ENCODE peak calls at places on chromosomes 3 and 15, in eight cellular contexts. A is A549, W is stomach, Z is tibial nerve, K is ovary, E is suprapubic skin, X is transverse colon, F is HepG2. S is an unnamed sample.

GRCh38 chr15:23055316-23055715 is 15.9 kb upstream of the TUBGCP5 start:
- DNase-seq in X (no peak), K (no peak), W (no peak), A (no peak), F (no peak), Z (no peak), E (no peak), S (no peak)

GRCh38 chr15:65408370-65409283 is 14.1 kb downstream of the IGDCC4 start:
- DNase-seq in A (no peak), W (no peak), Z (no peak), E (no peak), X (no peak), F (no peak), K (no peak), S (no peak)

GRCh38 chr3:171302009-171302408 is 158.2 kb downstream of the TNIK start:
- DNase-seq in Z (no peak), E (no peak), W (no peak), X (no peak), F (no peak), A (no peak), K (no peak), S (no peak)

GRCh38 chr3:195187609-195188529 is 83.1 kb downstream of the XXYLT1 start:
- DNase-seq in X (no peak), A (peak), K (no peak), E (no peak), Z (no peak), F (no peak), W (no peak), S (peak)

GRCh38 chr3:11570251-11570650 is 73.5 kb downstream of the VGLL4 start:
- DNase-seq in Z (no peak), F (no peak), A (no peak), E (peak), W (no peak), K (peak), X (no peak), S (no peak)

GRCh38 chr3:40996382-40996781 is 202.9 kb upstream of the CTNNB1 start:
- DNase-seq in E (no peak), F (no peak), Z (no peak), W (no peak), K (no peak), X (no peak), A (no peak), S (no peak)

GRCh38 chr15:98802187-98802586 is 153.8 kb downstream of the IGF1R start:
- DNase-seq in K (no peak), Z (no peak), X (peak), W (no peak), E (no peak), A (no peak), F (no peak), S (no peak)

GRCh38 chr3:13219077-13219901 is 146.1 kb upstream of the IQSEC1 start:
- DNase-seq in X (no peak), Z (no peak), K (no peak), W (no peak), E (no peak), F (no peak), A (no peak), S (no peak)

GRCh38 chr3:61813656-61814055 is 252.3 kb downstream of the PTPRG start:
- DNase-seq in W (no peak), E (no peak), X (no peak), F (no peak), Z (no peak), K (no peak), A (no peak), S (no peak)

GRCh38 chr3:161038725-161039124 is 66.4 kb downstream of the B3GALNT1 start:
- DNase-seq in X (no peak), E (no peak), A (no peak), K (no peak), F (no peak), W (no peak), Z (no peak), S (no peak)

GRCh38 chr3:59660852-59661624 is 611.2 kb upstream of the CFAP20DC start:
- DNase-seq in Z (no peak), E (no peak), X (no peak), K (no peak), W (peak), A (peak), F (no peak), S (no peak)

GRCh38 chr15:74431645-74432044 is 2.1 kb downstream of the SEMA7A start:
- DNase-seq in E (no peak), A (no peak), Z (no peak), F (no peak), W (no peak), K (no peak), X (no peak), S (no peak)

GRCh38 chr3:196611761-196612483 is 27.6 kb upstream of the NRROS start:
- DNase-seq in X (no peak), F (no peak), K (no peak), E (no peak), W (no peak), A (no peak), Z (no peak), S (no peak)

GRCh38 chr3:14631687-14632444 is 19.7 kb upstream of the CCDC174 start:
- DNase-seq in A (no peak), Z (no peak), F (peak), E (no peak), K (no peak), X (no peak), W (no peak), S (no peak)

GRCh38 chr15:81330351-81331085 is 6.6 kb upstream of the STARD5 start:
- DNase-seq in A (no peak), W (no peak), E (no peak), F (no peak), X (no peak), Z (no peak), K (no peak), S (no peak)

GRCh38 chr3:37197810-37198371 is 23.5 kb upstream of the LRRFIP2 start:
- DNase-seq in Z (no peak), X (no peak), W (no peak), K (no peak), A (no peak), F (no peak), E (no peak), S (no peak)

GRCh38 chr3:42674151-42674550 is 11.2 kb upstream of the KLHL40 start:
- DNase-seq in K (no peak), F (no peak), X (no peak), Z (no peak), E (no peak), W (no peak), A (no peak), S (no peak)

GRCh38 chr3:64134882-64135281 is 90.4 kb downstream of the PRICKLE2 start:
- DNase-seq in F (no peak), Z (no peak), W (no peak), A (no peak), E (no peak), K (no peak), X (no peak), S (no peak)

GRCh38 chr15:48785712-48786111 is 25.2 kb downstream of the CEP152 start:
- DNase-seq in X (no peak), A (no peak), F (no peak), K (no peak), E (no peak), W (no peak), Z (no peak), S (no peak)

GRCh38 chr3:118942651-118943050 is 92.0 kb downstream of the IGSF11 start:
- DNase-seq in E (no peak), A (no peak), K (no peak), X (no peak), Z (no peak), F (no peak), W (no peak), S (no peak)
- TF ChIP-seq EP300 in E (no peak), A (no peak), K (no peak), X (no peak), Z (no peak), F (no peak), W (no peak), S (no peak)

DNA sequence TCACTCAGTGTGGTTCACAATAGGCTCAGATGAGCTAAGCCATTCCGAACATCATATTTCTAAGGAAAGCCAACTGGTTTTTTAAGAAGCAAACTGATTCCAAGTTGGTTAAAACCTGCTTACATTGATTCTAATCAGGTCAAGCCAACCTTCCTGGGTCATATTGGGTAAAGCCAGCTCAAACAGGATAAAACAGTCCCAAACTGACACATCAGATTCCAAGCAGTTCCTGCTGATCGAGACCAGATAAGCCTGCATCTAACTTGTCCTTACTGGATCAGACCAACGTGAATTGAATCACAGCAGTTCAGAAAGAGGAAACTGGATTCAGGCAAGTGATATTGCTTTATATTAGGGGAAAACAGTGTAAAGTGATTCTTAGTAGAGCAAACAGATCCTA is 18.6 kb upstream of the THSD4 start:
- DNase-seq in A (no peak), F (no peak), Z (no peak), K (no peak), E (no peak), W (no peak), X (no peak), S (no peak)
- TF ChIP-seq EP300 in A (no peak), F (no peak), Z (no peak), K (no peak), E (no peak), W (no peak), X (no peak), S (no peak)

GRCh38 chr3:134360046-134360445 is 14.2 kb downstream of the AMOTL2 start:
- DNase-seq in A (no peak), Z (no peak), X (no peak), E (peak), F (no peak), W (no peak), K (no peak), S (peak)
- TF ChIP-seq EP300 in A (no peak), Z (no peak), X (no peak), E (no peak), F (no peak), W (no peak), K (no peak), S (no peak)

DNA sequence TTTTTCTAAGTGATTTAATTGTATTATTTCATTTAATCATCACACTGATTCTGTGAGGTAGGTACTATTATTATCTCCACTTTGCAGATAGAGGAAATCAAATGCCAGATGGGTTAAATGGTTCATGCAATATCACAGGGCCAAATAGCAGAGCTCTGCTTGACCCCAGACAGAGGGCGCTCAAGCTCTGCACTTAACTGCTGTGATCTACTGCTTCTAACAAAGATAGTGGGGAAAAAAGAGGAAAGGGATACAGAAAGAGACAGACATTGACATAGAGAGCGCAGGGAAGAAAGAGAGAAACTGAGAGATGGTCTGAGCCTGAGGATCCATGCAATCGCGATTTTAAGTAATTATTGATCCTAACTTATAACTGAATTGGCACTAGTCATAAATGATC is 279.1 kb upstream of the THRB start:
- DNase-seq in A (peak), Z (peak), F (peak), W (peak), E (no peak), X (peak), K (no peak), S (peak)
- TF ChIP-seq EP300 in A (no peak), Z (no peak), F (no peak), W (no peak), E (no peak), X (no peak), K (no peak), S (no peak)